ENCODE peak calls at places on chromosomes 16 and 17, in five cellular contexts. D is HuH-7, O is HFFc6, K is DMS 273 treated with DMSO at 0.1 percent for 48 hours, Q is Karpas-422. G is an unnamed sample.

GRCh38 chr16:84891149-84891795 is 71.5 kb downstream of the CRISPLD2 start:
- DNase-seq in K (no peak), Q (no peak), D (no peak), O (no peak), G (no peak)

GRCh38 chr16:88451586-88452484 is 1.2 kb upstream of the ZFPM1 start:
- DNase-seq in O (no peak), Q (peak; percentile 64), D (no peak), K (no peak), G (no peak)

GRCh38 chr17:70552230-70552981 is 383.1 kb downstream of the KCNJ2 start:
- DNase-seq in K (peak; percentile 18), Q (peak; percentile 82), O (peak; percentile 44), D (peak; percentile 32), G (peak; percentile 8)

GRCh38 chr17:14926526-14927122 is 338.5 kb downstream of the PMP22 start:
- DNase-seq in K (no peak), D (peak; percentile 16), O (peak; percentile 59), Q (peak; percentile 80), G (peak; percentile 52)

GRCh38 chr16:200388-200787 is 20.1 kb downstream of the HBQ1 start:
- DNase-seq in K (no peak), D (no peak), O (peak; percentile 83), Q (no peak), G (no peak)

GRCh38 chr16:25783226-25783625 is 91.5 kb downstream of the HS3ST4 start:
- DNase-seq in K (no peak), D (no peak), Q (no peak), O (no peak), G (no peak)

GRCh38 chr17:31489295-31490018 is 98.0 kb downstream of the RAB11FIP4 start:
- DNase-seq in D (peak; percentile 70), O (no peak), Q (no peak), K (no peak), G (no peak)

GRCh38 chr17:36943250-36944220 is 5.2 kb upstream of the AATF start:
- DNase-seq in K (no peak), Q (no peak), D (no peak), O (no peak), G (no peak)

GRCh38 chr17:69574257-69575197 is 160.0 kb downstream of the MAP2K6 start:
- DNase-seq in Q (no peak), K (no peak), O (peak; percentile 53), D (no peak), G (peak; percentile 17)

GRCh38 chr17:17928422-17929386 is 43.5 kb downstream of the TOM1L2 start:
- DNase-seq in Q (no peak), K (no peak), D (no peak), O (no peak), G (no peak)

GRCh38 chr17:13306310-13306962 is 288.6 kb upstream of the ELAC2 start:
- DNase-seq in K (no peak), O (peak; percentile 78), D (peak; percentile 29), Q (peak; percentile 81), G (peak; percentile 25)

GRCh38 chr16:79419148-79419547 is 181.4 kb downstream of the MAF start:
- DNase-seq in D (no peak), Q (no peak), O (no peak), K (no peak), G (no peak)

GRCh38 chr16:66376577-66377326 is 10.3 kb downstream of the CDH5 start:
- DNase-seq in K (no peak), O (no peak), Q (no peak), D (no peak), G (no peak)

GRCh38 chr16:11391576-11391975 is 46.3 kb downstream of the RMI2 start:
- DNase-seq in Q (no peak), D (no peak), K (no peak), O (no peak), G (no peak)

GRCh38 chr17:40062347-40063033 is at the start of gene THRA:
- DNase-seq in D (peak; percentile 75), K (no peak), Q (peak; percentile 81), O (no peak), G (peak; percentile 83)

GRCh38 chr16:88525663-88525990 is 44.6 kb upstream of the ZC3H18 start:
- DNase-seq in Q (no peak), O (no peak), D (no peak), K (no peak), G (peak; percentile 18)

GRCh38 chr17:11805952-11806351 is 191.3 kb downstream of the ZNF18 start:
- DNase-seq in Q (no peak), K (no peak), O (no peak), D (no peak), G (no peak)

GRCh38 chr16:87185983-87186382 is 131.2 kb downstream of the C16orf95 start:
- DNase-seq in O (no peak), D (no peak), Q (no peak), K (no peak), G (no peak)

GRCh38 chr17:72563952-72564351 is 443.1 kb downstream of the SOX9 start:
- DNase-seq in O (no peak), D (no peak), K (no peak), Q (no peak), G (no peak)

GRCh38 chr16:3458278-3458851 is 14.9 kb downstream of the NAA60 start:
- DNase-seq in Q (peak; percentile 54), K (no peak), D (no peak), O (peak; percentile 32), G (no peak)

GRCh38 chr17:79036609-79037008 is 12.6 kb downstream of the C1QTNF1 start:
- DNase-seq in K (no peak), D (no peak), Q (no peak), O (peak; percentile 91), G (no peak)

GRCh38 chr17:64001091-64001579 is 3.0 kb downstream of the PRR29 start:
- DNase-seq in Q (no peak), K (no peak), D (no peak), O (no peak), G (no peak)

GRCh38 chr17:35057332-35057915 is 6.1 kb downstream of the RFFL start:
- DNase-seq in D (no peak), O (no peak), Q (no peak), K (no peak), G (no peak)

GRCh38 chr17:78324391-78325075 is 35.3 kb downstream of the SOCS3 start:
- DNase-seq in O (peak; percentile 84), D (no peak), K (peak; percentile 82), Q (peak; percentile 30), G (peak; percentile 89)

GRCh38 chr16:81237942-81238295 is 570 bp upstream of the BCO1 start:
- DNase-seq in O (no peak), D (no peak), K (no peak), Q (no peak), G (no peak)

GRCh38 chr17:20721151-20721550 is 141.6 kb downstream of the CDRT15L2 start:
- DNase-seq in K (no peak), O (no peak), Q (no peak), D (no peak), G (no peak)

GRCh38 chr17:10156579-10157488 is 41.6 kb downstream of the GAS7 start:
- DNase-seq in Q (peak; percentile 90), D (no peak), K (no peak), O (no peak), G (peak; percentile 49)

GRCh38 chr17:35907266-35907637 is 23.3 kb downstream of the RDM1 start:
- DNase-seq in Q (no peak), K (no peak), D (no peak), O (no peak), G (no peak)

GRCh38 chr17:45127583-45128300 is 4.6 kb downstream of the PLCD3 start:
- DNase-seq in K (no peak), D (no peak), Q (no peak), O (peak; percentile 31), G (peak; percentile 63)

GRCh38 chr16:56862776-56863175 is 2.2 kb upstream of the SLC12A3 start:
- DNase-seq in K (no peak), D (no peak), O (no peak), Q (no peak), G (no peak)

GRCh38 chr17:15886221-15886620 is 58.7 kb upstream of the ADORA2B start:
- DNase-seq in K (no peak), Q (no peak), D (no peak), O (no peak), G (no peak)

GRCh38 chr16:17339764-17340541 is 130.8 kb downstream of the XYLT1 start:
- DNase-seq in Q (no peak), D (no peak), K (no peak), O (peak; percentile 40), G (no peak)

GRCh38 chr17:75440738-75441448 is 15.5 kb upstream of the TMEM94 start:
- DNase-seq in O (no peak), K (no peak), D (no peak), Q (no peak), G (peak; percentile 23)

GRCh38 chr17:49515196-49515770 is 20.2 kb downstream of the NGFR start:
- DNase-seq in Q (no peak), K (peak; percentile 89), O (peak; percentile 87), D (peak; percentile 51), G (peak; percentile 92)

GRCh38 chr17:48333034-48333491 is 97.0 kb downstream of the SKAP1 start:
- DNase-seq in O (no peak), K (no peak), Q (no peak), D (no peak), G (no peak)

GRCh38 chr17:19646788-19647696 is 1.5 kb upstream of the ALDH3A2 start:
- DNase-seq in D (no peak), Q (no peak), K (no peak), O (no peak), G (no peak)

GRCh38 chr16:3038256-3038655 is 1.5 kb upstream of the BICDL2 start:
- DNase-seq in O (no peak), D (peak; percentile 57), Q (no peak), K (no peak), G (no peak)

GRCh38 chr17:5500247-5500803 is 14.0 kb downstream of the MIS12 start:
- DNase-seq in K (no peak), O (no peak), Q (no peak), D (no peak), G (no peak)